ENCODE peak calls at places on chromosomes 7 and 10, in five cellular contexts. N is H1, G is HepG2, X is GM12878, K is K562. T is an unnamed sample.

GRCh38 chr7:46264646-46265045 is 343.6 kb upstream of the IGFBP3 start:
- DNase-seq in N (no peak), G (no peak), X (no peak), K (no peak), T (no peak)

GRCh38 chr10:38600696-38601095 is 506.6 kb downstream of the ZNF37A start:
- DNase-seq in N (no peak), G (no peak), X (no peak), K (no peak), T (no peak)

GRCh38 chr10:12638103-12638502 is 288.8 kb downstream of the CAMK1D start:
- DNase-seq in N (no peak), G (peak), X (no peak), K (no peak), T (no peak)

GRCh38 chr7:114901771-114902170 is 20.1 kb upstream of the MDFIC start:
- DNase-seq in N (no peak), G (no peak), X (no peak), K (no peak), T (no peak)

GRCh38 chr7:100093925-100094486 is 5.2 kb downstream of the COPS6 start:
- DNase-seq in N (no peak), G (no peak), X (no peak), K (no peak), T (no peak)

GRCh38 chr10:111523016-111523415 is 446.2 kb downstream of the ADRA2A start:
- DNase-seq in N (no peak), G (no peak), X (no peak), K (no peak), T (no peak)

GRCh38 chr10:87844837-87845623 is 18.3 kb downstream of the KLLN start:
- DNase-seq in N (no peak), G (peak), X (no peak), K (no peak), T (no peak)

GRCh38 chr7:16271990-16272665 is 149.2 kb downstream of the CRPPA start:
- DNase-seq in N (no peak), G (no peak), X (no peak), K (no peak), T (peak)

GRCh38 chr10:11302181-11302580 is 284.5 kb downstream of the CELF2 start:
- DNase-seq in N (no peak), G (no peak), X (no peak), K (no peak), T (no peak)

GRCh38 chr7:151383638-151384351 is 26.0 kb downstream of the WDR86 start:
- DNase-seq in N (no peak), G (no peak), X (no peak), K (no peak), T (no peak)

GRCh38 chr10:91700273-91700672 is 67.4 kb upstream of the PPP1R3C start:
- DNase-seq in N (no peak), G (no peak), X (no peak), K (no peak), T (no peak)

GRCh38 chr7:159026271-159027047 is 118.2 kb downstream of the VIPR2 start:
- DNase-seq in N (no peak), G (no peak), X (no peak), K (no peak), T (peak)

GRCh38 chr10:43105119-43105792 is 28.4 kb downstream of the RET start:
- DNase-seq in N (peak), G (peak), X (no peak), K (peak), T (peak)

GRCh38 chr10:43105793-43106158 is 28.9 kb downstream of the RET start:
- DNase-seq in N (no peak), G (no peak), X (no peak), K (no peak), T (no peak)

GRCh38 chr10:43100366-43100765 is 23.5 kb downstream of the RET start:
- DNase-seq in N (no peak), G (no peak), X (no peak), K (no peak), T (no peak)

GRCh38 chr10:43099928-43100327 is 23.1 kb downstream of the RET start:
- DNase-seq in N (no peak), G (no peak), X (no peak), K (no peak), T (no peak)

GRCh38 chr10:43102063-43102828 is 25.4 kb downstream of the RET start:
- DNase-seq in N (no peak), G (no peak), X (no peak), K (no peak), T (no peak)
- H3K4me2 ChIP-seq in N (no peak), G (no peak), X (no peak), K (no peak), T (no peak)

GRCh38 chr10:119442758-119443060 is 99.8 kb downstream of the RGS10 start:
- DNase-seq in N (no peak), G (no peak), X (no peak), K (no peak), T (no peak)

GRCh38 chr10:119443441-119443840 is 99.1 kb downstream of the RGS10 start:
- DNase-seq in N (no peak), G (no peak), X (no peak), K (no peak), T (no peak)

GRCh38 chr10:119441151-119441821 is 101.2 kb downstream of the RGS10 start:
- DNase-seq in N (no peak), G (no peak), X (no peak), K (no peak), T (no peak)

GRCh38 chr10:119443970-119444660 is 98.4 kb downstream of the RGS10 start:
- DNase-seq in N (no peak), G (no peak), X (no peak), K (no peak), T (no peak)

GRCh38 chr10:119441921-119442757 is 100.4 kb downstream of the RGS10 start:
- DNase-seq in N (no peak), G (no peak), X (no peak), K (no peak), T (no peak)
- TF ChIP-seq CREB1 in N (no peak), G (no peak), X (no peak), K (no peak), T (no peak)

GRCh38 chr7:44486693-44487092 is 3.8 kb downstream of the NUDCD3 start:
- DNase-seq in N (no peak), G (no peak), X (no peak), K (no peak), T (no peak)

GRCh38 chr7:44482502-44483485 is 7.7 kb downstream of the NUDCD3 start:
- DNase-seq in N (no peak), G (no peak), X (no peak), K (no peak), T (no peak)

GRCh38 chr7:44488955-44489354 is 1.5 kb downstream of the NUDCD3 start:
- DNase-seq in N (no peak), G (no peak), X (no peak), K (no peak), T (no peak)

GRCh38 chr7:44484482-44485313 is 5.8 kb downstream of the NUDCD3 start:
- DNase-seq in N (no peak), G (no peak), X (no peak), K (no peak), T (no peak)

DNA sequence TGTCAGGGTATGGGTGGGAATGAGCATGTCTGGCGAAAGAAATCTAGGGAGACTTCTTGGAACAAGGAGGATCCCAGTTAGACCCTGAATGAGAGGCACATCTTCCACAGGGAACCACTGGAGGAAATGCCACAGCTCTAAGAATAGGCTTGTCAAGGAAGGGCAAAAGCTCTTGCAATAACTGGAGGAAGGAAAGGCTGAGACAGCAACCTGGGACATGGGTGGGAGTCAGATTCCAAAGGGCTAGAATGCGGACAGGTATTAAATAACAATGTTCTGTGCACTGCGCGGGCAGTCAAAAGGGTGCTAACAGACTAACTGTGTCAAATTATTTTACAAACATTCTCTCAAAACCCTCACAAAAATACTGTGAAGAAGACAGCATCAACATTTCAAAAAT is 4.5 kb downstream of the NUDCD3 start:
- DNase-seq in N (no peak), G (no peak), X (no peak), K (no peak), T (no peak)
- H3K4me2 ChIP-seq in N (no peak), G (no peak), X (no peak), K (no peak), T (no peak)

DNA sequence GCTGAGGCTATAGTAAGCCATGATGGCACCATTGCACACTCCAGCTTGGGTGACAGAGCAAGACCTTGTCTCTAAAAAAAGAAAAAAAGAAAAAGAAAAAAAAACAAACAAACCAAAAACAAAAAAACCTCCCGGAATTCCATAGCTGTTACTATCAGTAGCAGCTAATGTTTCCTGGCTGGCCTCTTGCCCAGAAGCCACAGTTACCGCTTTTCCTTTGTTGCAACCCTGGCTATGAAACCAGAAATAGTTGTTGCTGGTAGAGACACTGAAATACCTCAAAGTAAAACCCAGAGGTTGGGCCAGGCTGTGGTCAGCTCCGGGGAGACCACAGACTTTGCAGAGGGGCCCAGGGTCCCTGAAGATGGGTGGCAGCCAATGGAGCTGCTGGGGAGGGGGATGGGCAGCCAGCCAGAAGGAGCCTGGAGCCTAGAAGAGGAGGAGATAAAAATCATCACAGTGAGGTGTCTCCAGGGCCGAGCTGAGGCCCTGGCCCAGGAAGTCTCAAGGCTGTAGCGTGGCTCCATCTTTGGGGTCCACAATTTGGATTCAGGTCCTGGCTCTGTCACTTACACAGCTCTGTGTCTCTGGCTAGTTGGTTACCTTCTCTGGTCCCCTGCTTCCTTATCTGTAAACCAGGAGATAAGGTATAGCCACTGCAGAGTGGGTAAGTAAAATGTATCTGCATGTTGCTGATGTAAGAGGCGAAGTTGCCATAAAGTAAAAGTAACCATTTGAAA is 3.4 kb upstream of the CHST12 start:
- DNase-seq in N (no peak), G (peak), X (no peak), K (peak), T (no peak)
- TF ChIP-seq CREB1 in N (no peak), G (no peak), X (no peak), K (no peak), T (no peak)

GRCh38 chr7:1291040-1291689 is 58.5 kb downstream of the UNCX start:
- DNase-seq in N (no peak), G (no peak), X (no peak), K (no peak), T (no peak)
- H3K4me2 ChIP-seq in N (peak), G (no peak), X (no peak), K (no peak), T (no peak)

GRCh38 chr7:157528785-157529341 is 192.1 kb downstream of the DNAJB6 start:
- DNase-seq in N (no peak), G (no peak), X (no peak), K (no peak), T (no peak)
- TF ChIP-seq CREB1 in N (no peak), G (no peak), X (no peak), K (no peak), T (no peak)

GRCh38 chr7:44735403-44736165 is 13.1 kb upstream of the ZMIZ2 start:
- DNase-seq in N (no peak), G (peak), X (peak), K (no peak), T (no peak)
- H3K4me2 ChIP-seq in N (no peak), G (no peak), X (no peak), K (no peak), T (no peak)

GRCh38 chr10:13944901-13945300 is 358.1 kb downstream of the PRPF18 start:
- DNase-seq in N (no peak), G (no peak), X (no peak), K (no peak), T (no peak)

GRCh38 chr10:13943735-13944398 is 357.1 kb downstream of the PRPF18 start:
- DNase-seq in N (no peak), G (no peak), X (no peak), K (no peak), T (peak)

GRCh38 chr10:13942030-13942429 is 355.3 kb downstream of the PRPF18 start:
- DNase-seq in N (no peak), G (no peak), X (peak), K (no peak), T (no peak)

GRCh38 chr10:13949844-13950542 is 363.2 kb downstream of the PRPF18 start:
- DNase-seq in N (no peak), G (no peak), X (no peak), K (no peak), T (no peak)

GRCh38 chr10:13945760-13946460 is 359.1 kb downstream of the PRPF18 start:
- DNase-seq in N (no peak), G (no peak), X (no peak), K (no peak), T (peak)
- TF ChIP-seq CREB1 in N (no peak), G (no peak), X (no peak), K (no peak), T (no peak)